ENCODE peak calls at places on chromosomes 7 and 10, in five cellular contexts. Q, O, V, I and J are unnamed samples.
A peak's percentile ranks its signal among the peaks of the same experiment; 100 is the strongest.

GRCh38 chr10:132397036-132397541 is at the start of gene PWWP2B:
- DNase-seq in Q (peak; percentile 94), O (peak; percentile 35), V (peak; percentile 64), I (peak; percentile 87), J (peak; percentile 70)

GRCh38 chr7:43764807-43765491 is 6.5 kb downstream of the BLVRA start:
- DNase-seq in Q (no peak), O (peak; percentile 42), V (no peak), I (no peak), J (no peak)

GRCh38 chr10:118106426-118106825 is 59.7 kb upstream of the RAB11FIP2 start:
- DNase-seq in Q (no peak), O (peak; percentile 51), V (no peak), I (no peak), J (peak; percentile 53)

GRCh38 chr10:120400601-120401000 is 56.4 kb upstream of the PLPP4 start:
- DNase-seq in Q (no peak), O (no peak), V (no peak), I (no peak), J (no peak)

GRCh38 chr7:27151945-27152815 is at the start of gene HOXA3:
- DNase-seq in Q (peak; percentile 76), O (no peak), V (peak; percentile 72), I (peak; percentile 54), J (peak; percentile 87)

GRCh38 chr7:94395141-94396041 is 696 bp downstream of the COL1A2 start:
- DNase-seq in Q (no peak), O (peak; percentile 83), V (peak; percentile 60), I (peak; percentile 76), J (peak; percentile 54)

GRCh38 chr10:28180654-28181053 is 122.2 kb downstream of the MPP7 start:
- DNase-seq in Q (no peak), O (no peak), V (no peak), I (no peak), J (no peak)

GRCh38 chr7:130095812-130096211 is 25.5 kb downstream of the KLHDC10 start:
- DNase-seq in Q (no peak), O (no peak), V (no peak), I (no peak), J (no peak)

GRCh38 chr7:155558351-155558750 is 12.0 kb upstream of the CNPY1 start:
- DNase-seq in Q (peak; percentile 24), O (no peak), V (no peak), I (no peak), J (no peak)

GRCh38 chr10:17913604-17914003 is 38.1 kb upstream of the SLC39A12 start:
- DNase-seq in Q (no peak), O (no peak), V (no peak), I (no peak), J (no peak)

GRCh38 chr7:44222776-44223261 is 22.0 kb downstream of the YKT6 start:
- DNase-seq in Q (peak; percentile 72), O (no peak), V (no peak), I (no peak), J (no peak)

GRCh38 chr10:70908426-70909296 is 20.3 kb upstream of the PCBD1 start:
- DNase-seq in Q (peak; percentile 58), O (no peak), V (no peak), I (peak; percentile 7), J (no peak)

GRCh38 chr10:97643586-97643985 is 3.1 kb downstream of the PI4K2A start:
- DNase-seq in Q (no peak), O (no peak), V (no peak), I (no peak), J (no peak)

GRCh38 chr10:101257121-101257890 is 28.0 kb upstream of the LBX1 start:
- DNase-seq in Q (no peak), O (no peak), V (no peak), I (no peak), J (no peak)

GRCh38 chr7:44587843-44588711 is 6.0 kb upstream of the TMED4 start:
- DNase-seq in Q (no peak), O (peak; percentile 71), V (peak; percentile 34), I (peak; percentile 43), J (peak; percentile 91)

GRCh38 chr7:70679666-70680065 is 452.3 kb upstream of the GALNT17 start:
- DNase-seq in Q (no peak), O (no peak), V (no peak), I (no peak), J (no peak)

GRCh38 chr7:148303295-148304013 is 287.1 kb upstream of the C7orf33 start:
- DNase-seq in Q (no peak), O (no peak), V (peak; percentile 73), I (peak; percentile 35), J (peak; percentile 32)

GRCh38 chr7:29336851-29337627 is 142.5 kb downstream of the CHN2 start:
- DNase-seq in Q (no peak), O (no peak), V (no peak), I (no peak), J (no peak)

GRCh38 chr10:110337401-110337800 is 32.7 kb upstream of the SMNDC1 start:
- DNase-seq in Q (no peak), O (no peak), V (no peak), I (no peak), J (no peak)

GRCh38 chr10:11831520-11831951 is 8.4 kb downstream of the PROSER2 start:
- DNase-seq in Q (no peak), O (no peak), V (no peak), I (no peak), J (no peak)

GRCh38 chr7:26189000-26189539 is 11.5 kb downstream of the HNRNPA2B1 start:
- DNase-seq in Q (no peak), O (no peak), V (no peak), I (no peak), J (no peak)

GRCh38 chr10:84214612-84215235 is 10.6 kb downstream of the LRIT2 start:
- DNase-seq in Q (no peak), O (peak; percentile 82), V (no peak), I (peak; percentile 52), J (peak; percentile 56)

GRCh38 chr10:3892440-3893101 is 107.6 kb upstream of the KLF6 start:
- DNase-seq in Q (no peak), O (no peak), V (no peak), I (no peak), J (no peak)

GRCh38 chr10:116521424-116522305 is 24.1 kb upstream of the PNLIP start:
- DNase-seq in Q (no peak), O (peak; percentile 19), V (no peak), I (peak; percentile 66), J (no peak)

GRCh38 chr7:32500922-32501341 is 5.6 kb downstream of the AVL9 start:
- DNase-seq in Q (no peak), O (peak; percentile 45), V (no peak), I (no peak), J (no peak)

GRCh38 chr10:46077616-46078268 is 31.7 kb upstream of the MSMB start:
- DNase-seq in Q (no peak), O (no peak), V (no peak), I (no peak), J (no peak)

GRCh38 chr7:139732471-139733167 is 45.2 kb downstream of the HIPK2 start:
- DNase-seq in Q (no peak), O (no peak), V (no peak), I (no peak), J (no peak)

GRCh38 chr7:12475362-12476063 is 71.8 kb upstream of the VWDE start:
- DNase-seq in Q (no peak), O (peak; percentile 76), V (no peak), I (no peak), J (no peak)

GRCh38 chr7:43113622-43114450 is 1.4 kb downstream of the HECW1 start:
- DNase-seq in Q (no peak), O (no peak), V (no peak), I (peak; percentile 32), J (peak; percentile 34)

GRCh38 chr7:80772347-80773101 is 134.1 kb downstream of the CD36 start:
- DNase-seq in Q (no peak), O (no peak), V (no peak), I (no peak), J (no peak)

GRCh38 chr10:132493246-132493755 is 44.3 kb upstream of the INPP5A start:
- DNase-seq in Q (peak; percentile 47), O (no peak), V (peak; percentile 23), I (no peak), J (no peak)

GRCh38 chr7:78377532-78377931 is 579.0 kb downstream of the PHTF2 start:
- DNase-seq in Q (no peak), O (no peak), V (no peak), I (no peak), J (no peak)
- H3K4me3 ChIP-seq in Q (no peak overlapping the region), O (no peak overlapping the region), V (no peak overlapping the region), I (no peak overlapping the region), J (no peak overlapping the region)

GRCh38 chr7:50497068-50497642 is 47.0 kb upstream of the FIGNL1 start:
- DNase-seq in Q (peak; percentile 44), O (peak; percentile 89), V (no peak), I (peak; percentile 81), J (no peak)
- H3K4me3 ChIP-seq in Q (no peak overlapping the region), O (no peak overlapping the region), V (no peak overlapping the region), I (no peak overlapping the region), J (no peak overlapping the region)

DNA sequence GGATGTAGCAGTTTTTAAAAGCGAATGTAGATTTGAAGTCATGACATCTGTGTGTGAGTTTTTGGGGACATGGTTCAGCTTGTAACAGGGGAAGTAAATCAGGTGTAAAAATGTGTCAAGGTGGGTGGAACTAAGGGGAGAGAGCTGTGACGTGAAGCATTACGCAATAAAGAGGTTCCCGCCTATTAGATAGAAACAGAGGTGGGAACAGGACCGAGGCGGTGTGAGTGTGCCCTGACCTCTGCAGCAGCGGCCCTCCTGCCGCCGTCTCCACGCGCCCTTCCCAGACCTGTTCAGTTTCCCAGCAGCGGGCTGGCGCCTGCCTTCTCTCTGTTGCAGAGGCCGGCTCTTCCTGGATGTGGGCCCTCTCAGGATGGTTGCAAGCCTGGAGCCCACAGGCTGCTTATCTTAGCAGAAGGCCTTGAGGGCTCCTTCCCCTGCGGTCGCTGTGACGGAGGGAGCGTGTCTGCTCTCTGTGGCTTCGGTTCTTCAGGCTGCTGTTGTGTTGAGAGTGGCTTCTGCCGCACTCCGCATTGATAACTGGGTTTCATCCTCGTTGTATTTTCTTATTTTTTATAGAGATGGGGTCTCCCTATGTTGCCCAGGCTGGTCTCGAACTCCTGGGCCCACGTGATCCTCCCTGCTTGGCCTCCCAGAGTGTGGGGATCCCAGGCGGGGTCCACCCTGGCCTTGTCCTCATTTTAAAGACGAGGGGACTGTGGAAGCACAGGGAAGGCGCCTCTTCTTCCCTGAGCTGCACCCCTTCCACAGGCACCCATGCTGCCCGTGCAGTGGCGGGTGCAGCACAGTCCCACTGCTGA is 65.0 kb downstream of the DNAJB6 start:
- DNase-seq in Q (peak; percentile 74), O (peak; percentile 96), V (no peak), I (peak; percentile 37), J (no peak)
- H3K4me3 ChIP-seq in Q (no peak overlapping the region), O (no peak overlapping the region), V (no peak overlapping the region), I (no peak overlapping the region), J (no peak overlapping the region)

DNA sequence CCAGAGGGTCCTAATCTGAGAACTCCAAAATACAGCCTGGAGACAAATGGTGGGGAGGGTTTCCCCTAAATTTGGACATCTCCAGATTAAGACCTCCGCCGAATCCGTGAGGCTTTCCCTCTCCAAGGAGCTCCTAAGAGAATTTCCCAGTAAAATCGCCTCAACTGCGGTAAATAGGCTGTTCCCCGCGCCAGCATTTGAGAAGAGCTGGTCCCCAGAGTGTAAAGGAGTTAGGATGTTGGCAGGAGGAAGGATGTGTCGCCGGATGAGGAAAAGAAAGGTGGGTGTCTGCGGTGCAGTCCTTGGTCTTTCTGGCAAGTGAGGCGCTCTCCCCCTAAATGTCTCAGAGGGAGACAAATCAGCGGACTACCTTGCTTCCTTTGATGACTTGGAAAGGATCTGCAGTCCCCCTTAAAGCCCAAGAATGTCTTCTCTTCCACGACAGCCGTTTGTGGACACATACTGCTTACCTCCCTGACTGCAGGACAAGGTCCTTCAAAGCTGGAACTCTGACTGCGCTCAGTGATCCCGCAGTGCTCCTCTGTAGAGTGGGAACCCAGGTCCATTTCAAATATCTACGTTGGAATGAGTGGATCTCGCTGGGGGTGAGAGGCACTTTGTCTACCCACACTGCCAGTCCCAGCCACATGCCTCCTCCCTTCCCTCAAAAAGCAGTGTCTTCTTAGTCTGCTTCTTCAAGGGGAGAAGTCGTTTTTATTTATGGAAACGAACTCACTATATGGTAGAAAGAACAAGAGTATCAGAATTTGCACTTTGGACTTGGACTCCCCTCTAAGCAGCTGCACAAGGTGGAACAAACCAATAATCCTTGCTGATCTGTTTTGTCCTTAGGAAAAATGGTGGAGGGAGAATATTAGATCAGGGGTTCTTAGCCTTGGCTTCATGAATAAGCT is 1.0 kb upstream of the DLG5 start:
- DNase-seq in Q (no peak), O (no peak), V (no peak), I (no peak), J (no peak)
- H3K4me3 ChIP-seq in Q (peak overlapping the region; percentile 57), O (peak overlapping the region; percentile 71), V (peak overlapping the region; percentile 85), I (peak overlapping the region; percentile 85), J (no peak overlapping the region)